ENCODE peak calls at places on chromosome 17, in four cellular contexts. S is NCI-H82, I is astrocyte of the spinal cord, X is GF-D8. N is an unnamed sample.
A peak's percentile ranks its signal among the peaks of the same experiment; 100 is the strongest.

GRCh38 chr17:2435852-2436251 is 35.0 kb upstream of the MNT start:
- DNase-seq in S (no peak), I (no peak), X (no peak), N (no peak)

GRCh38 chr17:48374650-48375230 is 55.3 kb downstream of the SKAP1 start:
- DNase-seq in S (peak; percentile 70), I (no peak), X (no peak), N (peak; percentile 46)

GRCh38 chr17:32654351-32654750 is 167.6 kb downstream of the CDK5R1 start:
- DNase-seq in S (no peak), I (no peak), X (no peak), N (no peak)

GRCh38 chr17:44350733-44351226 is 5.7 kb downstream of the GRN start:
- DNase-seq in S (peak; percentile 83), I (peak; percentile 44), X (peak; percentile 2), N (peak; percentile 88)

GRCh38 chr17:21676281-21677111 is 15.8 kb upstream of the KCNJ18 start:
- DNase-seq in S (no peak), I (no peak), X (no peak), N (no peak)

GRCh38 chr17:73924083-73924482 is 279.4 kb upstream of the RPL38 start:
- DNase-seq in S (peak; percentile 50), I (no peak), X (no peak), N (no peak)

GRCh38 chr17:62653002-62653830 is 25.7 kb downstream of the MRC2 start:
- DNase-seq in S (peak; percentile 98), I (peak; percentile 68), X (peak; percentile 6), N (peak; percentile 47)

GRCh38 chr17:17682737-17683675 is 1.7 kb downstream of the RAI1 start:
- DNase-seq in S (peak; percentile 81), I (peak; percentile 90), X (no peak), N (peak; percentile 83)

GRCh38 chr17:1882836-1883235 is 53.0 kb downstream of the RPA1 start:
- DNase-seq in S (peak; percentile 83), I (peak; percentile 20), X (no peak), N (peak; percentile 44)

GRCh38 chr17:19263621-19264010 is 26.4 kb downstream of the EPN2 start:
- DNase-seq in S (no peak), I (peak; percentile 67), X (no peak), N (no peak)

GRCh38 chr17:62790554-62790953 is 17.6 kb downstream of the MARCHF10 start:
- DNase-seq in S (no peak), I (peak; percentile 87), X (no peak), N (no peak)

GRCh38 chr17:78873519-78874340 is 29.3 kb downstream of the CEP295NL start:
- DNase-seq in S (no peak), I (peak; percentile 82), X (peak; percentile 90), N (no peak)

GRCh38 chr17:79205688-79206205 is 131.1 kb downstream of the ENGASE start:
- DNase-seq in S (no peak), I (no peak), X (no peak), N (no peak)

GRCh38 chr17:70086468-70086867 is 11.4 kb downstream of the KCNJ16 start:
- DNase-seq in S (no peak), I (no peak), X (no peak), N (no peak)

GRCh38 chr17:59696682-59697277 is 10.4 kb downstream of the PTRH2 start:
- DNase-seq in S (no peak), I (no peak), X (no peak), N (no peak)

GRCh38 chr17:29147682-29148081 is 32.5 kb downstream of the MYO18A start:
- DNase-seq in S (no peak), I (no peak), X (no peak), N (no peak)

GRCh38 chr17:65537845-65538678 is 23.4 kb downstream of the AXIN2 start:
- DNase-seq in S (no peak), I (no peak), X (no peak), N (no peak)

GRCh38 chr17:67980456-67980855 is 15.8 kb downstream of the C17orf58 start:
- DNase-seq in S (no peak), I (no peak), X (no peak), N (no peak)

GRCh38 chr17:4236456-4236855 is 27.3 kb downstream of the ANKFY1 start:
- DNase-seq in S (no peak), I (no peak), X (no peak), N (no peak)

GRCh38 chr17:9522074-9522473 is 53.5 kb downstream of the STX8 start:
- DNase-seq in S (peak; percentile 61), I (peak; percentile 62), X (no peak), N (no peak)

GRCh38 chr17:79840204-79840988 is 1.2 kb upstream of the CBX4 start:
- DNase-seq in S (peak; percentile 50), I (peak; percentile 28), X (peak; percentile 55), N (no peak)

GRCh38 chr17:47270946-47271705 is 17.5 kb downstream of the ITGB3 start:
- DNase-seq in S (no peak), I (no peak), X (no peak), N (no peak)

GRCh38 chr17:50051606-50052005 is 4.3 kb upstream of the ITGA3 start:
- DNase-seq in S (no peak), I (no peak), X (no peak), N (no peak)

GRCh38 chr17:63699638-63700527 is at the start of gene LIMD2:
- DNase-seq in S (peak; percentile 83), I (peak; percentile 32), X (no peak), N (peak; percentile 83)

GRCh38 chr17:77445030-77445907 is 304.5 kb downstream of the SEC14L1 start:
- DNase-seq in S (no peak), I (no peak), X (peak; percentile 86), N (peak; percentile 94)

GRCh38 chr17:31907342-31907975 is 6.0 kb upstream of the UTP6 start:
- DNase-seq in S (peak; percentile 36), I (peak; percentile 70), X (no peak), N (no peak)

GRCh38 chr17:73293031-73293430 is 18.8 kb downstream of the CDC42EP4 start:
- DNase-seq in S (no peak), I (no peak), X (no peak), N (no peak)

GRCh38 chr17:30543456-30543855 is 66.2 kb downstream of the GOSR1 start:
- DNase-seq in S (no peak), I (no peak), X (no peak), N (no peak)

GRCh38 chr17:55421179-55421934 is at the start of gene MMD:
- DNase-seq in S (peak; percentile 84), I (no peak), X (no peak), N (no peak)

GRCh38 chr17:79400989-79401703 is 209.7 kb downstream of the RBFOX3 start:
- DNase-seq in S (peak; percentile 75), I (peak; percentile 57), X (no peak), N (peak; percentile 91)

GRCh38 chr17:43994272-43995149 is 9.9 kb upstream of the NAGS start:
- DNase-seq in S (peak; percentile 86), I (peak; percentile 58), X (peak; percentile 1), N (peak; percentile 69)

GRCh38 chr17:63151981-63152523 is 186.0 kb downstream of the TANC2 start:
- DNase-seq in S (peak; percentile 55), I (peak; percentile 54), X (no peak), N (no peak)